ENCODE peak calls at places on chromosomes 13 and 19, in six cellular contexts. V, Y, A, L, M and D are unnamed samples.

GRCh38 chr13:103663996-103664395 is 597.8 kb upstream of the SLC10A2 start:
- DNase-seq in A (no peak), L (no peak), M (no peak), V (no peak), Y (no peak), D (no peak)

GRCh38 chr13:48660356-48661076 is 6.8 kb downstream of the CYSLTR2 start:
- DNase-seq in A (no peak), M (no peak), L (no peak), Y (no peak), V (no peak), D (no peak)

GRCh38 chr13:63299995-63300394 is 1884.3 kb upstream of the PCDH20 start:
- DNase-seq in Y (no peak), L (no peak), A (peak; percentile 49), V (no peak), M (no peak), D (no peak)

GRCh38 chr19:17915940-17916593 is 16.7 kb upstream of the CCDC124 start:
- DNase-seq in A (no peak), V (no peak), L (no peak), Y (no peak), M (no peak), D (no peak)

GRCh38 chr13:46795321-46795720 is 1.6 kb downstream of the ESD start:
- DNase-seq in A (no peak), L (no peak), V (no peak), M (no peak), Y (no peak), D (no peak)

GRCh38 chr19:45693168-45693788 is 812 bp downstream of the QPCTL start:
- DNase-seq in Y (peak; percentile 85), L (peak; percentile 81), A (peak; percentile 57), M (peak; percentile 79), V (peak; percentile 78), D (peak; percentile 81)

GRCh38 chr13:91036886-91037285 is 310.6 kb upstream of the MIR17HG start:
- DNase-seq in L (no peak), M (no peak), A (no peak), Y (no peak), V (no peak), D (no peak)

GRCh38 chr13:97485328-97485727 is 51.4 kb downstream of the RAP2A start:
- DNase-seq in A (peak; percentile 42), L (no peak), Y (no peak), V (no peak), M (no peak), D (no peak)

GRCh38 chr13:30978981-30979956 is 46.8 kb downstream of the TEX26 start:
- DNase-seq in A (no peak), Y (peak; percentile 66), L (no peak), M (peak; percentile 20), V (no peak), D (no peak)

GRCh38 chr13:45102136-45102802 is 18.0 kb upstream of the GTF2F2 start:
- DNase-seq in M (no peak), Y (no peak), V (no peak), A (peak; percentile 55), L (no peak), D (no peak)

GRCh38 chr19:53467503-53468262 is at the start of gene ZNF813:
- DNase-seq in Y (peak; percentile 97), V (peak; percentile 94), A (peak; percentile 76), L (peak; percentile 93), M (peak; percentile 97), D (peak; percentile 85)

GRCh38 chr19:13181747-13182388 is 31.7 kb downstream of the IER2 start:
- DNase-seq in V (peak; percentile 63), Y (peak; percentile 60), L (peak; percentile 54), M (peak; percentile 48), A (peak; percentile 64), D (no peak)

GRCh38 chr13:29954082-29955043 is 103.9 kb upstream of the UBL3 start:
- DNase-seq in L (no peak), Y (peak; percentile 51), A (no peak), M (no peak), V (peak; percentile 71), D (no peak)

GRCh38 chr13:79508224-79508961 is 27.4 kb downstream of the NDFIP2 start:
- DNase-seq in A (no peak), V (no peak), M (no peak), Y (no peak), L (no peak), D (peak; percentile 75)

GRCh38 chr13:76825415-76825814 is 60.8 kb downstream of the KCTD12 start:
- DNase-seq in L (no peak), A (peak; percentile 33), Y (no peak), V (no peak), M (no peak), D (no peak)

GRCh38 chr13:89269737-89270136 is 1598.6 kb downstream of the SLITRK5 start:
- DNase-seq in L (no peak), V (no peak), Y (no peak), M (no peak), A (no peak), D (no peak)

GRCh38 chr13:23321534-23322241 is 111.8 kb downstream of the SACS start:
- DNase-seq in A (peak; percentile 94), Y (no peak), V (peak; percentile 18), M (peak; percentile 35), L (peak; percentile 77), D (peak; percentile 87)

GRCh38 chr13:82614086-82614485 is 1268.2 kb downstream of the SLITRK1 start:
- DNase-seq in Y (no peak), M (no peak), V (no peak), L (no peak), A (no peak), D (no peak)

GRCh38 chr19:54186934-54187381 is 2.4 kb downstream of the MBOAT7 start:
- DNase-seq in Y (peak; percentile 46), A (no peak), M (no peak), V (no peak), L (peak; percentile 29), D (no peak)

GRCh38 chr19:43525836-43526771 is 897 bp downstream of the ETHE1 start:
- DNase-seq in Y (peak; percentile 53), M (peak; percentile 40), V (no peak), L (no peak), A (peak; percentile 9), D (no peak)

GRCh38 chr13:106610511-106610910 is 42.6 kb upstream of the ARGLU1 start:
- DNase-seq in L (no peak), M (no peak), A (peak; percentile 82), V (no peak), Y (no peak), D (no peak)

GRCh38 chr13:102724923-102725322 is 30.1 kb upstream of the METTL21C start:
- DNase-seq in V (no peak), A (peak; percentile 24), Y (no peak), M (no peak), L (no peak), D (peak; percentile 39)

DNA sequence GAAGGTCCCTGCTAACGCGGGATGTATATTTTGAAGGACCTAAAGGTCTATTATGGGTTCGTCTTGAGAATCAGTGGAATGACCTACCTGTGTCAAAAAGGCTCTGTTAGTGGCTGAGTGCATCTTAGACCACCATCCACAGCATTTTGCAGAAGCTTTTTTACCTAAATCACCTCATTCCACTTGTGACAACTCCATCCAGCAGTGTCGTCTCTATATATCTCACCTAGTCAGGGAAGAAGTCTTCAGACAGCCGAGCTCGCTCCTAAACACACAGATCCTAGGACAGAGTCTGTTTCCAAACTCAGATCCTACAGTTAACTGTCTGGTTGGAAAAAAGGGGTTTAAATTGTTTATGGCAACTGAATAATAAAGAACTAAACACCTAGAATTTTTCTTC is 33.7 kb downstream of the COL4A1 start:
- DNase-seq in L (no peak), Y (no peak), M (no peak), V (no peak), A (no peak), D (no peak)
- H3K4me1 ChIP-seq in L (peaks cover 4% of the 10 kb centered on the region), Y (peaks cover 25% of the 10 kb centered on the region), M (peaks cover 16% of the 10 kb centered on the region), V (no peaks in the 10 kb centered on the region), A (peaks cover 15% of the 10 kb centered on the region), D (peaks cover 11% of the 10 kb centered on the region)

DNA sequence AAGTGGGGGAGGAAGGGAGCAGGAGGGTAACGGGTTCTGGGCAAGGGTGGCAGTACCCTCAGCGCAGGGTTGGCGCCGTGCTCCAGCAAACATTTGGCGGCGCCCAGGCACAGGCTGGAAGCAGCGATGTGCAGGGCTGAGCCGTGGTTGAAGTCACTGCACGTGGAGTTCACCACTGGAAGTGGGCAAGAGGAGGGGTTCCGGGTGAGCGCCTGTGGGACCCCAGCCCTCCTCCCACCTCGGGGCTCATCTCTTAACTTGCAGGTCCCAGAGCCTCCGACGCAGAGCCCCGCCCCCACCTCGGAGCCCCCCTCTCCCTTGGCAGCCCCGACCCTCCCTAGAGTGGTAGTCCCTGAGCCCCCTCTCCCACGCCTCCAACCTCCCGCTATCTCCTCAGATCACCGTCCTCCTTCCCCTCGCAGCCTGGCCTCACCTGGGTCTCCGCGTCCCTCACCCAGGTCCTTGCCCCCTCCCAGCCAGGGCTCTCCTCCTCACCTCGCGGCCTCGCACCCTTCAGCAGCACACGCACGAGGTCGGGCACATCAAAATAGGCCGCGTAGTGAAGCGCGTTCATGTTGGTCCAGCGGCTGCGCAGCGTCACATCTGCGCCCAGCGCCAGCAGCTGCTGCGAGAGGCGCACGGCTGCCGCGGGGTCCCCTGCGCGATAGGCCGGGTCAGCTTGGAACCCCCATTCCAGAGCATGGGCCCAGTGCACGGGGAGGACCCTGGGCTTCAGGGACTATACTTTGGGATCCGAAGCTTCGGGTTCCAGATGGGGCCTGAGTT is 6.4 kb downstream of the CLIP3 start:
- DNase-seq in L (no peak), Y (no peak), V (no peak), M (no peak), A (no peak), D (no peak)
- H3K4me3 ChIP-seq in L (no peak overlapping the region), Y (no peak overlapping the region), V (no peak overlapping the region), M (no peak overlapping the region), A (no peak overlapping the region), D (no peak overlapping the region)

GRCh38 chr19:56423276-56423984 is 19.3 kb downstream of the ZNF583 start:
- DNase-seq in M (no peak), A (no peak), L (no peak), V (no peak), Y (no peak), D (no peak)
- H3K9me3 ChIP-seq in M (peaks cover 56% of the 10 kb centered on the region), A (peaks cover 61% of the 10 kb centered on the region), L (peaks cover 100% of the 10 kb centered on the region), V (peaks cover 83% of the 10 kb centered on the region), Y (peaks cover 100% of the 10 kb centered on the region), D (peaks cover 29% of the 10 kb centered on the region)

DNA sequence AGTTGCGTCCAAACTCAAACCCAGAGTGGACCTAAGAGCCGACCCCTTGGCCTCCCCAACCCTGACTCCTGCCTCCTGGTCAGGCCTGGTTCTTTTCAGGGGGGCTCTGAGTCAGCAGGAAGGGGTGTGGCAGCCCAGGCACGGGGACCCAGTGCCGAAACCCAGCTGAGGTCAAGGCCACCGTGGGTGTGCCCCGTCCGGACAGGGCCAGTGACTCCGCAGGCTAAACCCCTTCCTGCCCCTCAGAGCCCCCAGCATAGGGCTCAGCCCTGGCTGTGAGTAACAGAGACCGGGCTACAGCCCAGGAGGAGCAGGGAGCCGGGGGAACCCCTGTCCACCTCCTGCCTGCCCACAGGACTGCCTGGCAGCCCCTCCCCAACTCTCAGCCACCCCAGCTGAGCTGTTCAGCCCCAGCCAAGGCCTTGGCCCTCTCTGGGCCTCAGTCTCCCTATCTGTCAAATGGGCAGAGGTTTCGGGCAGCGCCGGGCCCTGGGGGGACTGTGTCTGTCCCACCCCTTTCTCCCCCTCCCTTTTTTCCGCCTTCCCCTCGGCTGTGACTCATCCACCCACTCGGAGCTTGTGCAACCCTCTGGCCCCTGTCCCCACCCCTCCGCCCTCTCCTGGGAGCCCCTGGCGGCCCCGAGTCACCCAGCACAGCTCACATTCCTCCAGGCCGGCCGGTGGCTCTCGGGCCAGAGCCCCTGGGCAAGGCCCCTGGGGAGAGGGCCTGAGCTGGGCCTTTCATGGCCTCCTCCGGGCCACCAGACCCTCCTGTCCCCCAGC is 8.6 kb downstream of the ZBTB7A start:
- DNase-seq in L (peak; percentile 94), M (peak; percentile 80), V (peak; percentile 64), A (peak; percentile 85), Y (peak; percentile 92), D (peak; percentile 90)
- H3K4me1 ChIP-seq in L (peaks cover 55% of the 10 kb centered on the region), M (peaks cover 43% of the 10 kb centered on the region), V (peaks cover 65% of the 10 kb centered on the region), A (peaks cover 41% of the 10 kb centered on the region), Y (peaks cover 70% of the 10 kb centered on the region), D (peaks cover 23% of the 10 kb centered on the region)